ENCODE peak calls at places on chromosomes 1 and 21, in five cellular contexts. One of them, this sample, is unnamed.

GRCh38 chr21:16241500-16241963 is 511.8 kb downstream of the USP25 start:
- DNase-seq in esophagus muscularis mucosa: no peak
- DNase-seq in A549: peak
- DNase-seq in tibial nerve: no peak
- DNase-seq in ovary: no peak
- DNase-seq in this sample: peak

GRCh38 chr1:206690516-206690915 is 5.8 kb downstream of the MAPKAPK2 start:
- DNase-seq in A549: no peak
- DNase-seq in esophagus muscularis mucosa: no peak
- DNase-seq in ovary: no peak
- DNase-seq in tibial nerve: no peak
- DNase-seq in this sample: no peak

GRCh38 chr1:170097449-170097948 is 23.0 kb upstream of the KIFAP3 start:
- DNase-seq in A549: no peak
- DNase-seq in ovary: no peak
- DNase-seq in esophagus muscularis mucosa: no peak
- DNase-seq in tibial nerve: no peak
- DNase-seq in this sample: no peak

GRCh38 chr1:239987103-239987745 is 104.5 kb upstream of the FMN2 start:
- DNase-seq in ovary: peak
- DNase-seq in esophagus muscularis mucosa: peak
- DNase-seq in tibial nerve: peak
- DNase-seq in A549: no peak
- DNase-seq in this sample: no peak

GRCh38 chr1:234709473-234710279 is 99.7 kb upstream of the IRF2BP2 start:
- DNase-seq in ovary: no peak
- DNase-seq in tibial nerve: no peak
- DNase-seq in A549: no peak
- DNase-seq in esophagus muscularis mucosa: peak
- DNase-seq in this sample: no peak

GRCh38 chr1:3612123-3612522 is 815 bp upstream of the MEGF6 start:
- DNase-seq in A549: no peak
- DNase-seq in tibial nerve: no peak
- DNase-seq in ovary: no peak
- DNase-seq in esophagus muscularis mucosa: no peak
- DNase-seq in this sample: no peak

GRCh38 chr1:56866656-56867055 is 12.1 kb downstream of the C8A start:
- DNase-seq in A549: no peak
- DNase-seq in ovary: no peak
- DNase-seq in tibial nerve: no peak
- DNase-seq in esophagus muscularis mucosa: no peak
- DNase-seq in this sample: no peak

GRCh38 chr1:22323141-22323845 is 128.4 kb upstream of the ZBTB40 start:
- DNase-seq in esophagus muscularis mucosa: no peak
- DNase-seq in tibial nerve: no peak
- DNase-seq in ovary: no peak
- DNase-seq in A549: no peak
- DNase-seq in this sample: no peak

GRCh38 chr1:200075938-200076546 is 48.5 kb downstream of the NR5A2 start:
- DNase-seq in A549: peak
- DNase-seq in tibial nerve: no peak
- DNase-seq in esophagus muscularis mucosa: no peak
- DNase-seq in ovary: peak
- DNase-seq in this sample: no peak

GRCh38 chr1:9561429-9561828 is 22.2 kb downstream of the SLC25A33 start:
- DNase-seq in A549: no peak
- DNase-seq in esophagus muscularis mucosa: no peak
- DNase-seq in ovary: peak
- DNase-seq in tibial nerve: no peak
- DNase-seq in this sample: no peak

GRCh38 chr1:79186260-79186659 is 179.7 kb upstream of the ADGRL4 start:
- DNase-seq in esophagus muscularis mucosa: no peak
- DNase-seq in A549: no peak
- DNase-seq in ovary: no peak
- DNase-seq in tibial nerve: no peak
- DNase-seq in this sample: no peak

GRCh38 chr1:68213843-68214242 is 18.5 kb downstream of the WLS start:
- DNase-seq in A549: no peak
- DNase-seq in ovary: peak
- DNase-seq in esophagus muscularis mucosa: peak
- DNase-seq in tibial nerve: peak
- DNase-seq in this sample: no peak

GRCh38 chr1:229221106-229222019 is 49.5 kb upstream of the RAB4A start:
- DNase-seq in tibial nerve: no peak
- DNase-seq in A549: peak
- DNase-seq in esophagus muscularis mucosa: no peak
- DNase-seq in ovary: no peak
- DNase-seq in this sample: peak

GRCh38 chr1:19505694-19506457 is 20.5 kb upstream of the CAPZB start:
- DNase-seq in tibial nerve: peak
- DNase-seq in ovary: peak
- DNase-seq in esophagus muscularis mucosa: no peak
- DNase-seq in A549: no peak
- DNase-seq in this sample: no peak

GRCh38 chr1:167797005-167797404 is 75.2 kb downstream of the MPZL1 start:
- DNase-seq in tibial nerve: peak
- DNase-seq in A549: no peak
- DNase-seq in ovary: peak
- DNase-seq in esophagus muscularis mucosa: peak
- DNase-seq in this sample: no peak

GRCh38 chr1:902023-902422 is 21.7 kb upstream of the SAMD11 start:
- DNase-seq in A549: no peak
- DNase-seq in tibial nerve: no peak
- DNase-seq in esophagus muscularis mucosa: peak
- DNase-seq in ovary: no peak
- DNase-seq in this sample: no peak

GRCh38 chr21:26811031-26811430 is 34.2 kb downstream of the ADAMTS1 start:
- DNase-seq in ovary: no peak
- DNase-seq in esophagus muscularis mucosa: no peak
- DNase-seq in tibial nerve: no peak
- DNase-seq in A549: no peak
- DNase-seq in this sample: no peak

GRCh38 chr1:5390497-5390896 is 601.7 kb downstream of the NPHP4 start:
- DNase-seq in A549: no peak
- DNase-seq in esophagus muscularis mucosa: no peak
- DNase-seq in ovary: no peak
- DNase-seq in tibial nerve: no peak
- DNase-seq in this sample: no peak

GRCh38 chr1:208270679-208271111 is 26.5 kb upstream of the PLXNA2 start:
- DNase-seq in A549: no peak
- DNase-seq in ovary: no peak
- DNase-seq in esophagus muscularis mucosa: no peak
- DNase-seq in tibial nerve: no peak
- DNase-seq in this sample: no peak

GRCh38 chr1:41274827-41275519 is 32.9 kb upstream of the SCMH1 start:
- DNase-seq in A549: no peak
- DNase-seq in tibial nerve: no peak
- DNase-seq in esophagus muscularis mucosa: no peak
- DNase-seq in ovary: no peak
- DNase-seq in this sample: no peak

GRCh38 chr1:15308621-15309027 is 61.6 kb downstream of the FHAD1 start:
- DNase-seq in esophagus muscularis mucosa: no peak
- DNase-seq in tibial nerve: no peak
- DNase-seq in A549: no peak
- DNase-seq in ovary: no peak
- DNase-seq in this sample: no peak

GRCh38 chr1:197776348-197777082 is 1.2 kb upstream of the DENND1B start:
- DNase-seq in A549: no peak
- DNase-seq in esophagus muscularis mucosa: no peak
- DNase-seq in tibial nerve: no peak
- DNase-seq in ovary: no peak
- DNase-seq in this sample: no peak

GRCh38 chr1:152436593-152437338 is 22.7 kb upstream of the CRNN start:
- DNase-seq in ovary: no peak
- DNase-seq in tibial nerve: no peak
- DNase-seq in A549: no peak
- DNase-seq in esophagus muscularis mucosa: peak
- DNase-seq in this sample: no peak

GRCh38 chr1:41806472-41807155 is 112.1 kb downstream of the HIVEP3 start:
- DNase-seq in A549: no peak
- DNase-seq in esophagus muscularis mucosa: no peak
- DNase-seq in ovary: no peak
- DNase-seq in tibial nerve: no peak
- DNase-seq in this sample: no peak

GRCh38 chr1:5683446-5683845 is 308.8 kb downstream of the NPHP4 start:
- DNase-seq in esophagus muscularis mucosa: no peak
- DNase-seq in tibial nerve: no peak
- DNase-seq in ovary: no peak
- DNase-seq in A549: no peak
- DNase-seq in this sample: no peak

GRCh38 chr1:69568435-69569280 is 936 bp downstream of the LRRC7 start:
- DNase-seq in tibial nerve: no peak
- DNase-seq in ovary: no peak
- DNase-seq in A549: no peak
- DNase-seq in esophagus muscularis mucosa: no peak
- DNase-seq in this sample: peak

GRCh38 chr1:36217667-36218066 is 6.6 kb upstream of the THRAP3 start:
- DNase-seq in esophagus muscularis mucosa: no peak
- DNase-seq in A549: no peak
- DNase-seq in tibial nerve: no peak
- DNase-seq in ovary: no peak
- DNase-seq in this sample: no peak

GRCh38 chr1:229012823-229013222 is 258.1 kb upstream of the RAB4A start:
- DNase-seq in tibial nerve: no peak
- DNase-seq in A549: no peak
- DNase-seq in esophagus muscularis mucosa: no peak
- DNase-seq in ovary: no peak
- DNase-seq in this sample: no peak

GRCh38 chr1:64574301-64574700 is 104.4 kb downstream of the CACHD1 start:
- DNase-seq in tibial nerve: no peak
- DNase-seq in esophagus muscularis mucosa: no peak
- DNase-seq in ovary: no peak
- DNase-seq in A549: no peak
- DNase-seq in this sample: no peak

GRCh38 chr1:112446411-112446810 is 50.4 kb downstream of the CTTNBP2NL start:
- DNase-seq in esophagus muscularis mucosa: no peak
- DNase-seq in tibial nerve: no peak
- DNase-seq in A549: no peak
- DNase-seq in ovary: no peak
- DNase-seq in this sample: no peak

GRCh38 chr1:64624859-64625258 is 120.0 kb upstream of the RAVER2 start:
- DNase-seq in esophagus muscularis mucosa: no peak
- DNase-seq in tibial nerve: no peak
- DNase-seq in ovary: no peak
- DNase-seq in A549: no peak
- DNase-seq in this sample: no peak

GRCh38 chr21:25115021-25115420 is 492.3 kb downstream of the MRPL39 start:
- DNase-seq in ovary: no peak
- DNase-seq in tibial nerve: no peak
- DNase-seq in esophagus muscularis mucosa: no peak
- DNase-seq in A549: no peak
- DNase-seq in this sample: no peak

GRCh38 chr1:33241866-33242265 is 14.4 kb upstream of the ZNF362 start:
- DNase-seq in A549: no peak
- DNase-seq in esophagus muscularis mucosa: no peak
- DNase-seq in ovary: no peak
- DNase-seq in tibial nerve: no peak
- DNase-seq in this sample: no peak

GRCh38 chr1:28392027-28392652 is 22.6 kb downstream of the PHACTR4 start:
- DNase-seq in esophagus muscularis mucosa: no peak
- DNase-seq in tibial nerve: no peak
- DNase-seq in A549: peak
- DNase-seq in ovary: no peak
- DNase-seq in this sample: no peak

GRCh38 chr1:28394136-28394535 is 24.6 kb downstream of the PHACTR4 start:
- DNase-seq in A549: no peak
- DNase-seq in esophagus muscularis mucosa: no peak
- DNase-seq in tibial nerve: no peak
- DNase-seq in ovary: no peak
- DNase-seq in this sample: no peak

DNA sequence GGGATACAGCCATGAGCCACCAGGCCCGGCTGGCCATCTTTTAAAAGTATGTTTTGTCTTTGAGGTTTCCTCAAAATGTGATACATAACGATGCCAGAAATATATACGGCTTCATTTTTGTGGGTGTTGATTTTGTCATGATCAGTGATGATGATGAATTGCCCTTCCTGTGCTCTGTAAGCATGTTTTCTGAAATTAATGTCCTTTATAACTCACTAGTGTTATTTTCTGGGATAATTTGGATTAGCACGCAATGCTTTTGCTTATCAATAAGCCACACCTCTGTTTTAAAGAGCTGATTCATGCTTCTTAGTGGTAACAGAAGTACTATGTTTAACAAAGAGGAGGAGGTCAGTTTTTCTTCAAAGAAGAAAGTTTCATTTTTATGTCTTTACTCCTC is 25.6 kb downstream of the PHACTR4 start:
- DNase-seq in esophagus muscularis mucosa: no peak
- DNase-seq in A549: no peak
- DNase-seq in ovary: no peak
- DNase-seq in tibial nerve: no peak
- DNase-seq in this sample: no peak
- TF ChIP-seq EP300 in esophagus muscularis mucosa: no peak
- TF ChIP-seq EP300 in A549: no peak
- TF ChIP-seq EP300 in ovary: no peak
- TF ChIP-seq EP300 in tibial nerve: no peak
- TF ChIP-seq EP300 in this sample: no peak

GRCh38 chr1:27574871-27575831 is 28.8 kb downstream of the AHDC1 start:
- DNase-seq in esophagus muscularis mucosa: no peak
- DNase-seq in tibial nerve: no peak
- DNase-seq in A549: peak
- DNase-seq in ovary: peak
- DNase-seq in this sample: peak
- TF ChIP-seq EP300 in esophagus muscularis mucosa: no peak
- TF ChIP-seq EP300 in tibial nerve: peak
- TF ChIP-seq EP300 in A549: no peak
- TF ChIP-seq EP300 in ovary: no peak
- TF ChIP-seq EP300 in this sample: no peak

GRCh38 chr1:159973350-159973940 is 19.4 kb upstream of the SLAMF9 start:
- DNase-seq in tibial nerve: no peak
- DNase-seq in A549: no peak
- DNase-seq in ovary: no peak
- DNase-seq in esophagus muscularis mucosa: no peak
- DNase-seq in this sample: no peak

GRCh38 chr1:159974350-159974965 is 20.4 kb upstream of the SLAMF9 start:
- DNase-seq in ovary: no peak
- DNase-seq in esophagus muscularis mucosa: peak
- DNase-seq in tibial nerve: no peak
- DNase-seq in A549: no peak
- DNase-seq in this sample: no peak

GRCh38 chr1:159972443-159973205 is 18.6 kb upstream of the SLAMF9 start:
- DNase-seq in esophagus muscularis mucosa: no peak
- DNase-seq in tibial nerve: no peak
- DNase-seq in A549: no peak
- DNase-seq in ovary: no peak
- DNase-seq in this sample: no peak

GRCh38 chr1:159970932-159971342 is 16.9 kb upstream of the SLAMF9 start:
- DNase-seq in ovary: no peak
- DNase-seq in A549: no peak
- DNase-seq in esophagus muscularis mucosa: no peak
- DNase-seq in tibial nerve: no peak
- DNase-seq in this sample: no peak
- TF ChIP-seq EP300 in ovary: no peak
- TF ChIP-seq EP300 in A549: no peak
- TF ChIP-seq EP300 in esophagus muscularis mucosa: no peak
- TF ChIP-seq EP300 in tibial nerve: no peak
- TF ChIP-seq EP300 in this sample: no peak

GRCh38 chr1:156460525-156460924 is 40.0 kb downstream of the MEF2D start:
- DNase-seq in A549: no peak
- DNase-seq in ovary: no peak
- DNase-seq in esophagus muscularis mucosa: no peak
- DNase-seq in tibial nerve: no peak
- DNase-seq in this sample: no peak
- TF ChIP-seq EP300 in A549: no peak
- TF ChIP-seq EP300 in ovary: no peak
- TF ChIP-seq EP300 in esophagus muscularis mucosa: no peak
- TF ChIP-seq EP300 in tibial nerve: no peak
- TF ChIP-seq EP300 in this sample: no peak